ENCODE peak calls at places on chromosome 19, in six cellular contexts. One of them, this sample, is unnamed.

GRCh38 chr19:49347191-49347590 is 12.0 kb downstream of the CD37 start:
- DNase-seq in Calu3: no peak
- DNase-seq in cardiac muscle cell: no peak
- DNase-seq in GM13977: no peak
- DNase-seq in tibial artery: no peak
- DNase-seq in cardiac fibroblast: no peak
- DNase-seq in this sample: no peak

GRCh38 chr19:4361152-4362037 is 18.0 kb downstream of the MPND start:
- DNase-seq in Calu3: no peak
- DNase-seq in cardiac muscle cell: no peak
- DNase-seq in GM13977: no peak
- DNase-seq in tibial artery: no peak
- DNase-seq in cardiac fibroblast: no peak
- DNase-seq in this sample: no peak

GRCh38 chr19:31946491-31946890 is 398.9 kb upstream of the ZNF507 start:
- DNase-seq in Calu3: no peak
- DNase-seq in cardiac muscle cell: no peak
- DNase-seq in GM13977: no peak
- DNase-seq in tibial artery: no peak
- DNase-seq in cardiac fibroblast: no peak
- DNase-seq in this sample: peak

GRCh38 chr19:4844348-4845179 is 13.1 kb upstream of the TICAM1 start:
- DNase-seq in Calu3: no peak
- DNase-seq in cardiac muscle cell: no peak
- DNase-seq in GM13977: no peak
- DNase-seq in tibial artery: no peak
- DNase-seq in cardiac fibroblast: peak
- DNase-seq in this sample: no peak

GRCh38 chr19:55210120-55210493 is 806 bp upstream of the PTPRH start:
- DNase-seq in Calu3: peak
- DNase-seq in cardiac muscle cell: no peak
- DNase-seq in GM13977: no peak
- DNase-seq in tibial artery: no peak
- DNase-seq in cardiac fibroblast: peak
- DNase-seq in this sample: no peak

GRCh38 chr19:49462492-49462891 is 9.5 kb downstream of the ALDH16A1 start:
- DNase-seq in Calu3: no peak
- DNase-seq in cardiac muscle cell: no peak
- DNase-seq in GM13977: peak
- DNase-seq in tibial artery: no peak
- DNase-seq in cardiac fibroblast: no peak
- DNase-seq in this sample: no peak

GRCh38 chr19:33376423-33376822 is 2.9 kb downstream of the CEBPG start:
- DNase-seq in Calu3: peak
- DNase-seq in cardiac muscle cell: no peak
- DNase-seq in GM13977: no peak
- DNase-seq in tibial artery: peak
- DNase-seq in cardiac fibroblast: peak
- DNase-seq in this sample: no peak

GRCh38 chr19:19211499-19212432 is at the start of gene NCAN:
- DNase-seq in Calu3: no peak
- DNase-seq in cardiac muscle cell: peak
- DNase-seq in GM13977: no peak
- DNase-seq in tibial artery: no peak
- DNase-seq in cardiac fibroblast: no peak
- DNase-seq in this sample: peak

GRCh38 chr19:1399745-1400144 is 1.6 kb downstream of the GAMT start:
- DNase-seq in Calu3: no peak
- DNase-seq in cardiac muscle cell: no peak
- DNase-seq in GM13977: no peak
- DNase-seq in tibial artery: no peak
- DNase-seq in cardiac fibroblast: no peak
- DNase-seq in this sample: no peak

GRCh38 chr19:8192227-8192820 is 16.8 kb upstream of the CERS4 start:
- DNase-seq in Calu3: no peak
- DNase-seq in cardiac muscle cell: no peak
- DNase-seq in GM13977: no peak
- DNase-seq in tibial artery: no peak
- DNase-seq in cardiac fibroblast: no peak
- DNase-seq in this sample: no peak

GRCh38 chr19:7925171-7925837 is 631 bp downstream of the CTXN1 start:
- DNase-seq in Calu3: peak
- DNase-seq in cardiac muscle cell: peak
- DNase-seq in GM13977: peak
- DNase-seq in tibial artery: peak
- DNase-seq in cardiac fibroblast: peak
- DNase-seq in this sample: peak

GRCh38 chr19:6501740-6502648 is at the start of gene TUBB4A:
- DNase-seq in Calu3: peak
- DNase-seq in cardiac muscle cell: peak
- DNase-seq in GM13977: peak
- DNase-seq in tibial artery: no peak
- DNase-seq in cardiac fibroblast: no peak
- DNase-seq in this sample: no peak

GRCh38 chr19:21482863-21483276 is 22.5 kb upstream of the ZNF429 start:
- DNase-seq in Calu3: no peak
- DNase-seq in cardiac muscle cell: peak
- DNase-seq in GM13977: no peak
- DNase-seq in tibial artery: no peak
- DNase-seq in cardiac fibroblast: peak
- DNase-seq in this sample: no peak

GRCh38 chr19:28446511-28446910 is 766.4 kb downstream of the UQCRFS1 start:
- DNase-seq in Calu3: no peak
- DNase-seq in cardiac muscle cell: no peak
- DNase-seq in GM13977: no peak
- DNase-seq in tibial artery: no peak
- DNase-seq in cardiac fibroblast: no peak
- DNase-seq in this sample: no peak

GRCh38 chr19:8336072-8336569 is 6.9 kb downstream of the KANK3 start:
- DNase-seq in Calu3: no peak
- DNase-seq in cardiac muscle cell: no peak
- DNase-seq in GM13977: no peak
- DNase-seq in tibial artery: no peak
- DNase-seq in cardiac fibroblast: no peak
- DNase-seq in this sample: no peak

GRCh38 chr19:35890113-35890650 is 10.2 kb downstream of the NFKBID start:
- DNase-seq in Calu3: no peak
- DNase-seq in cardiac muscle cell: no peak
- DNase-seq in GM13977: no peak
- DNase-seq in tibial artery: no peak
- DNase-seq in cardiac fibroblast: no peak
- DNase-seq in this sample: no peak

GRCh38 chr19:7783991-7784421 is 21.0 kb downstream of the CLEC4M start:
- DNase-seq in Calu3: peak
- DNase-seq in cardiac muscle cell: no peak
- DNase-seq in GM13977: no peak
- DNase-seq in tibial artery: peak
- DNase-seq in cardiac fibroblast: peak
- DNase-seq in this sample: no peak

GRCh38 chr19:48683349-48683748 is 10.5 kb upstream of the NTN5 start:
- DNase-seq in Calu3: no peak
- DNase-seq in cardiac muscle cell: no peak
- DNase-seq in GM13977: peak
- DNase-seq in tibial artery: no peak
- DNase-seq in cardiac fibroblast: peak
- DNase-seq in this sample: no peak

DNA sequence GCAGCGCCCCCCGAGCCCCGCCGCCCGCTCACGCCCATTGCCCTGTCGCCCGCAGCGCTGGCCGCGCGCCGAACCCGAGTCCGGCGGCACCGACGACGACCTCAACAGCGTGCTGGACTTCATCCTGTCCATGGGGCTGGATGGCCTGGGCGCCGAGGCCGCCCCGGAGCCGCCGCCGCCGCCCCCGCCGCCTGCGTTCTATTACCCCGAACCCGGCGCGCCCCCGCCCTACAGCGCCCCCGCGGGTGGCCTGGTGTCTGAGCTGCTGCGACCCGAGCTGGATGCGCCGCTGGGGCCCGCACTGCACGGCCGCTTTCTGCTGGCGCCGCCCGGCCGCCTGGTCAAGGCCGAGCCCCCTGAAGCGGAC is 518 bp downstream of the KLF2 start:
- DNase-seq in Calu3: peak
- DNase-seq in cardiac muscle cell: peak
- DNase-seq in GM13977: peak
- DNase-seq in tibial artery: no peak
- DNase-seq in cardiac fibroblast: no peak
- DNase-seq in this sample: peak
- TF ChIP-seq CTCF in Calu3: peak
- TF ChIP-seq CTCF in cardiac muscle cell: peak
- TF ChIP-seq CTCF in GM13977: peak
- TF ChIP-seq CTCF in tibial artery: no peak
- TF ChIP-seq CTCF in cardiac fibroblast: no peak
- TF ChIP-seq CTCF in this sample: peak

DNA sequence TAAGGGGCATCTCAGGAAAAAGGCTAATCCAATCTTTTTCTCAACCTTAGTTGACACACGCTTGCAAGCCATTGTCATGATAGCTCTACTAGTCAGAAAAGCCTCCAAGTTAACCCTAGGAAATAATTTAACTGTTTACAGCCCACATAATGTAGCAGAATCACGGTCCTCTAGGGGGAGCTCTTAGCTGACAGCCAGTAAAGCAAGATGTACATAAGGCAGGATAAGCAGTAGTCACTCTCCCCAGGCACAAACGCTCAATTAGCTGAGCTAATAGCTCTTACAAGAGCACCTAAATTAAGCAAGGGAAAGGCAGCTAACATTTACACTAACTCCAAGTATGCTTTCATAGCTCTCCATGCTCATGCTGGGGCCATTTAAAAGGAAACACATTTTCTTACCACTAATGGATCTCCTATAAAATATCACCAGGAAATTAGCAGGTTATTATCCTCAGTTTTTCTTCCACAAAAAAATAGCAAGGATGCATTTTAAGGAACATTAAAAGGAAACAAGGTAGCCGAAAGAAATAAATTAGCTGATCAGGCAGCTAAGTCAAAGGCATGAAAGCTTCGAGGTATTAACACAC is 33.7 kb upstream of the ZSCAN5A start:
- DNase-seq in Calu3: peak
- DNase-seq in cardiac muscle cell: no peak
- DNase-seq in GM13977: no peak
- DNase-seq in tibial artery: no peak
- DNase-seq in cardiac fibroblast: peak
- DNase-seq in this sample: no peak
- TF ChIP-seq CTCF in Calu3: no peak
- TF ChIP-seq CTCF in cardiac muscle cell: peak
- TF ChIP-seq CTCF in GM13977: peak
- TF ChIP-seq CTCF in tibial artery: no peak
- TF ChIP-seq CTCF in cardiac fibroblast: peak
- TF ChIP-seq CTCF in this sample: no peak

DNA sequence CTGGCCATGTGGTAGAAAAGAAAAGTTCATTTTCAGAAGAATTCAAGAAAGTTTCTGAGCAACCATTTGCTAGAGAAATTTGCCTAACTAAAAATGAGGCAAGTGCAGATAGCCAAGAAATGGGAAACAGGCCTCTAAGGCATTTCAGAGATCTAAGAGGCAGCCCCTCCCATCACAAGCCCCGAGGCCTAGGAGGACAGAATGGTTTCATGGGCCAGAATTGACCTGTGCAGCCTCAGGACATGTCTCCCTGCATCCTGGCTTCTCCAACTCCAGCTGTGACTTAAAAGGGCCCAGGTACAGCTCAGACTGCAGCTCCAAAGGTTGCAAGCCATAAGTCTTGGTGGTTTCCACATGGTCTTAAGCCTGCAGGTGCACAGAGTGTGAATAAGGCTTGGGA is 3.3 kb upstream of the ZNF546 start:
- DNase-seq in Calu3: no peak
- DNase-seq in cardiac muscle cell: no peak
- DNase-seq in GM13977: no peak
- DNase-seq in tibial artery: no peak
- DNase-seq in cardiac fibroblast: no peak
- DNase-seq in this sample: no peak
- TF ChIP-seq CTCF in Calu3: no peak
- TF ChIP-seq CTCF in cardiac muscle cell: no peak
- TF ChIP-seq CTCF in GM13977: no peak
- TF ChIP-seq CTCF in tibial artery: no peak
- TF ChIP-seq CTCF in cardiac fibroblast: no peak
- TF ChIP-seq CTCF in this sample: no peak

DNA sequence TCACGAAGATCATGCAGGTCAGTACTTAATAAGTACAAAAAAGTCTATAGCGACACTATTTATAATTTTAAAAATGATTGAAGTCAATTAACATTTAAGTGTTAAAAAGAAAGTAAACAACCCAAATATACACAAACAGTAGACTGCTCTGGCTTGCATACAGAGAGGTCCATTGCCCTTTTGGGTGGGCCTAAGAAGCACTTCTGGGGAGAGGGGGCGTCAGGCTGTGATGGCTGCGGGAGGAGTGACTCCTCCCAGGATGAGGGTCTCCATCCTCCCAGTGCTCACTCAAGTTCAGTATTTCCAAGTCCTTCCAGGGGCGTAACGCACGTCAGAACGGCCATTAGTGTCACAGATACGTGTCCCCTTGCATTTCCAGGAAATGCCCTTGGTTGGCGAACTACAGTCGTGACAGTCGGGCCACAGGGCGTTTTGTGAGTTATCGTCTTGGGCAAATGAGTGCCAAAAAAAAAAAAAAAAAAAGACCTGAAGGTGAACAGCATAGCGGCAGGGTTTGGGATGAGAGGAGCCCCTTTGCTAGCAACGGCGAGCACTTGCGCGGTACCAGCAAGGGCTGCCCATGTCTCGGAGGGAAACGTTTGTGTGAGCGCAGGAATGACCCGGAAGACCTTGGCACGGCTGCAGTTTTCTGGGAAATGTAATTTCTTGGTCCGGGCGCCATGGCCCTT is at the start of gene SCGB2B2:
- DNase-seq in Calu3: no peak
- DNase-seq in cardiac muscle cell: peak
- DNase-seq in GM13977: peak
- DNase-seq in tibial artery: no peak
- DNase-seq in cardiac fibroblast: no peak
- DNase-seq in this sample: no peak
- TF ChIP-seq CTCF in Calu3: no peak
- TF ChIP-seq CTCF in cardiac muscle cell: peak
- TF ChIP-seq CTCF in GM13977: no peak
- TF ChIP-seq CTCF in tibial artery: no peak
- TF ChIP-seq CTCF in cardiac fibroblast: no peak
- TF ChIP-seq CTCF in this sample: peak

GRCh38 chr19:10643166-10643967 is 10.8 kb upstream of the ILF3 start:
- DNase-seq in Calu3: no peak
- DNase-seq in cardiac muscle cell: no peak
- DNase-seq in GM13977: no peak
- DNase-seq in tibial artery: no peak
- DNase-seq in cardiac fibroblast: no peak
- DNase-seq in this sample: no peak

GRCh38 chr19:10644351-10645007 is 9.7 kb upstream of the ILF3 start:
- DNase-seq in Calu3: peak
- DNase-seq in cardiac muscle cell: peak
- DNase-seq in GM13977: peak
- DNase-seq in tibial artery: peak
- DNase-seq in cardiac fibroblast: peak
- DNase-seq in this sample: peak

GRCh38 chr19:10641248-10641647 is 12.9 kb upstream of the ILF3 start:
- DNase-seq in Calu3: no peak
- DNase-seq in cardiac muscle cell: no peak
- DNase-seq in GM13977: no peak
- DNase-seq in tibial artery: no peak
- DNase-seq in cardiac fibroblast: no peak
- DNase-seq in this sample: no peak

GRCh38 chr19:10642473-10642872 is 11.7 kb upstream of the ILF3 start:
- DNase-seq in Calu3: no peak
- DNase-seq in cardiac muscle cell: no peak
- DNase-seq in GM13977: no peak
- DNase-seq in tibial artery: no peak
- DNase-seq in cardiac fibroblast: no peak
- DNase-seq in this sample: no peak

GRCh38 chr19:10643968-10644290 is 10.2 kb upstream of the ILF3 start:
- DNase-seq in Calu3: no peak
- DNase-seq in cardiac muscle cell: no peak
- DNase-seq in GM13977: no peak
- DNase-seq in tibial artery: no peak
- DNase-seq in cardiac fibroblast: no peak
- DNase-seq in this sample: no peak
- TF ChIP-seq CTCF in Calu3: no peak
- TF ChIP-seq CTCF in cardiac muscle cell: no peak
- TF ChIP-seq CTCF in GM13977: no peak
- TF ChIP-seq CTCF in tibial artery: no peak
- TF ChIP-seq CTCF in cardiac fibroblast: no peak
- TF ChIP-seq CTCF in this sample: no peak

This sample was measured in osteocyte.